ENCODE peak calls at places on chromosomes 7 and 10, in six cellular contexts. G, D, Y, F, U and E are unnamed samples.

GRCh38 chr10:7763929-7764328 is 23.9 kb downstream of the KIN start:
- DNase-seq in G (no peak), D (no peak), Y (no peak), F (no peak), U (no peak), E (no peak)

GRCh38 chr7:7385421-7385820 is 150.3 kb downstream of the COL28A1 start:
- DNase-seq in G (no peak), D (no peak), Y (no peak), F (no peak), U (no peak), E (no peak)

GRCh38 chr7:30817060-30817770 is 46.0 kb downstream of the MINDY4 start:
- DNase-seq in G (no peak), D (no peak), Y (peak; percentile 26), F (peak; percentile 29), U (no peak), E (no peak)

GRCh38 chr7:41065663-41066062 is 637.2 kb downstream of the INHBA start:
- DNase-seq in G (no peak), D (no peak), Y (no peak), F (no peak), U (no peak), E (no peak)

GRCh38 chr7:138169441-138169851 is 93.2 kb downstream of the AKR1D1 start:
- DNase-seq in G (no peak), D (no peak), Y (no peak), F (no peak), U (no peak), E (no peak)

GRCh38 chr10:17781856-17782255 is 27.3 kb upstream of the MRC1 start:
- DNase-seq in G (no peak), D (no peak), Y (no peak), F (no peak), U (no peak), E (no peak)

GRCh38 chr10:112313234-112313633 is 30.0 kb downstream of the TECTB start:
- DNase-seq in G (no peak), D (no peak), Y (no peak), F (no peak), U (no peak), E (no peak)

GRCh38 chr10:4353964-4354363 is 472.0 kb upstream of the AKR1E2 start:
- DNase-seq in G (no peak), D (no peak), Y (no peak), F (peak; percentile 27), U (no peak), E (no peak)

GRCh38 chr7:45146531-45147379 is 10.8 kb upstream of the RAMP3 start:
- DNase-seq in G (no peak), D (no peak), Y (no peak), F (no peak), U (no peak), E (no peak)

GRCh38 chr10:7933262-7933661 is 115.0 kb downstream of the TAF3 start:
- DNase-seq in G (no peak), D (no peak), Y (no peak), F (no peak), U (no peak), E (no peak)

GRCh38 chr7:148151778-148152177 is 438.8 kb upstream of the C7orf33 start:
- DNase-seq in G (no peak), D (no peak), Y (no peak), F (no peak), U (no peak), E (no peak)

GRCh38 chr10:87519582-87519981 is 14.9 kb downstream of the MINPP1 start:
- DNase-seq in G (no peak), D (no peak), Y (no peak), F (no peak), U (no peak), E (no peak)

GRCh38 chr10:70786799-70787415 is 1.7 kb upstream of the TBATA start:
- DNase-seq in G (no peak), D (no peak), Y (no peak), F (no peak), U (no peak), E (peak; percentile 1)

GRCh38 chr7:99563650-99564049 is 5.2 kb downstream of the ZNF655 start:
- DNase-seq in G (peak; percentile 29), D (no peak), Y (peak; percentile 64), F (peak; percentile 76), U (no peak), E (peak; percentile 26)

GRCh38 chr7:1974714-1975113 is 258.0 kb downstream of the MAD1L1 start:
- DNase-seq in G (no peak), D (no peak), Y (no peak), F (no peak), U (no peak), E (no peak)

GRCh38 chr7:128948976-128949760 is 11.4 kb downstream of the IRF5 start:
- DNase-seq in G (no peak), D (no peak), Y (no peak), F (no peak), U (no peak), E (no peak)